ENCODE peak calls at places on chromosomes 12 and 14, in ten cellular contexts. X is AG20443; A is spleen; U is Peyer's patch; J is NCI-H1694; N is CD4-positive, alpha-beta T cell; R is NCI-H1105; K is T-cell; S is activated T-cell treated with anti-CD3 and anti-CD28 coated beads for 1 hour; B is AG04450. G is an unnamed sample.

GRCh38 chr12:87363497-87364084 is 665.6 kb downstream of the C12orf50 start:
- DNase-seq in N (no peak), U (no peak), B (no peak), S (no peak), A (no peak), X (no peak), K (no peak), J (no peak), R (no peak), G (no peak)

GRCh38 chr14:74510955-74511354 is 17.4 kb downstream of the ISCA2 start:
- DNase-seq in R (no peak), J (no peak), B (no peak), U (peak; percentile 26), S (no peak), K (no peak), X (peak; percentile 85), A (peak; percentile 60), N (no peak), G (peak; percentile 66)

GRCh38 chr12:93003540-93004239 is 74.6 kb upstream of the EEA1 start:
- DNase-seq in J (no peak), K (no peak), A (no peak), N (no peak), R (no peak), B (no peak), U (no peak), S (no peak), X (no peak), G (no peak)

GRCh38 chr14:90475298-90475697 is 78.5 kb downstream of the CALM1 start:
- DNase-seq in B (no peak), A (no peak), S (no peak), K (no peak), U (no peak), R (no peak), X (no peak), J (no peak), N (no peak), G (no peak)

GRCh38 chr12:120376009-120376408 is 7.0 kb upstream of the MSI1 start:
- DNase-seq in A (no peak), B (no peak), S (no peak), K (no peak), N (no peak), X (no peak), R (no peak), J (no peak), U (no peak), G (no peak)

GRCh38 chr14:55084648-55085441 is 33.4 kb downstream of the MAPK1IP1L start:
- DNase-seq in X (no peak), A (no peak), S (no peak), R (no peak), J (no peak), K (no peak), U (no peak), N (no peak), B (no peak), G (no peak)

GRCh38 chr14:21536395-21537087 is 10.4 kb upstream of the SALL2 start:
- DNase-seq in B (no peak), J (no peak), X (no peak), N (no peak), R (no peak), K (no peak), S (no peak), U (no peak), A (no peak), G (no peak)

GRCh38 chr14:71539660-71540285 is 392.5 kb upstream of the RGS6 start:
- DNase-seq in A (no peak), J (no peak), U (no peak), X (no peak), N (no peak), S (no peak), R (no peak), K (no peak), B (no peak), G (no peak)

GRCh38 chr14:56992332-56992820 is 182.1 kb upstream of the OTX2 start:
- DNase-seq in B (no peak), J (no peak), R (no peak), N (no peak), X (no peak), K (no peak), U (no peak), S (no peak), A (no peak), G (no peak)

GRCh38 chr12:122965851-122966742 is at the start of gene ABCB9:
- DNase-seq in U (peak; percentile 99), X (peak; percentile 98), B (peak; percentile 72), J (peak; percentile 53), N (peak; percentile 91), A (peak; percentile 98), S (peak; percentile 91), K (peak; percentile 95), R (peak; percentile 92), G (peak; percentile 79)

GRCh38 chr12:92403210-92404175 is 257.8 kb upstream of the BTG1 start:
- DNase-seq in N (peak; percentile 30), S (no peak), X (no peak), R (no peak), B (no peak), A (no peak), J (no peak), K (peak; percentile 58), U (no peak), G (no peak)

GRCh38 chr14:50864237-50864636 is 7.6 kb upstream of the ABHD12B start:
- DNase-seq in N (no peak), K (no peak), B (no peak), J (no peak), A (no peak), U (no peak), R (no peak), S (no peak), X (no peak), G (no peak)

GRCh38 chr14:35932659-35933159 is 106.6 kb downstream of the BRMS1L start:
- DNase-seq in X (no peak), R (no peak), B (no peak), J (no peak), K (peak; percentile 14), N (no peak), S (no peak), A (no peak), U (no peak), G (no peak)

GRCh38 chr12:113610698-113611097 is 139.0 kb upstream of the LHX5 start:
- DNase-seq in A (no peak), X (no peak), N (no peak), B (no peak), K (no peak), U (no peak), R (no peak), S (no peak), J (no peak), G (no peak)

GRCh38 chr14:52937869-52938268 is 13.0 kb downstream of the FERMT2 start:
- DNase-seq in A (no peak), R (no peak), X (no peak), S (no peak), N (no peak), K (no peak), J (no peak), U (no peak), B (no peak), G (no peak)

G was measured in amniotic stem cell.